ENCODE peak calls at places on chromosome 3, in four cellular contexts. W, Z, E and X are unnamed samples.

GRCh38 chr3:21292971-21293370 is 458.0 kb downstream of the ZNF385D start:
- DNase-seq in E (no peak), Z (no peak), W (no peak), X (no peak)

GRCh38 chr3:10149222-10149621 is 7.6 kb downstream of the VHL start:
- DNase-seq in W (no peak), Z (no peak), E (no peak), X (no peak)

GRCh38 chr3:154776549-154777230 is 303.4 kb upstream of the MME start:
- DNase-seq in W (no peak), Z (no peak), E (no peak), X (no peak)

GRCh38 chr3:38067508-38068233 is 28.7 kb downstream of the DLEC1 start:
- DNase-seq in W (no peak), E (no peak), Z (no peak), X (no peak)

GRCh38 chr3:115275897-115276296 is 128.8 kb upstream of the ZBTB20 start:
- DNase-seq in W (no peak), Z (no peak), E (no peak), X (peak)

GRCh38 chr3:16372362-16373269 is 107.6 kb downstream of the OXNAD1 start:
- DNase-seq in Z (no peak), W (peak), E (peak), X (no peak)

GRCh38 chr3:111303760-111304159 is 232.1 kb downstream of the NECTIN3 start:
- DNase-seq in E (no peak), W (peak), Z (no peak), X (peak)

GRCh38 chr3:80285370-80285769 is 517.6 kb upstream of the ROBO1 start:
- DNase-seq in E (no peak), W (peak), Z (no peak), X (no peak)

GRCh38 chr3:15164356-15164755 is 41.7 kb upstream of the CAPN7 start:
- DNase-seq in E (no peak), Z (no peak), W (no peak), X (peak)

GRCh38 chr3:172194702-172195392 is 155.5 kb downstream of the FNDC3B start:
- DNase-seq in Z (no peak), E (no peak), W (peak), X (no peak)

GRCh38 chr3:25472153-25472552 is 44.1 kb downstream of the RARB start:
- DNase-seq in Z (no peak), W (no peak), E (peak), X (no peak)

GRCh38 chr3:22495826-22496225 is 707.3 kb upstream of the UBE2E2 start:
- DNase-seq in E (no peak), W (no peak), Z (no peak), X (no peak)

GRCh38 chr3:5774337-5774736 is 586.8 kb downstream of the EDEM1 start:
- DNase-seq in E (no peak), W (no peak), Z (no peak), X (no peak)

GRCh38 chr3:69339766-69340165 is 46.1 kb downstream of the FRMD4B start:
- DNase-seq in W (no peak), Z (no peak), E (no peak), X (no peak)

GRCh38 chr3:42351221-42351620 is 59.2 kb downstream of the LYZL4 start:
- DNase-seq in E (no peak), Z (no peak), W (peak), X (peak)

GRCh38 chr3:27545061-27545460 is 60.9 kb upstream of the SLC4A7 start:
- DNase-seq in E (no peak), W (peak), Z (no peak), X (no peak)

GRCh38 chr3:71752911-71753715 is 542 bp upstream of the GPR27 start:
- DNase-seq in E (no peak), Z (no peak), W (no peak), X (no peak)
- H3K4me3 ChIP-seq in E (no peak), Z (peak), W (no peak), X (no peak)

GRCh38 chr3:48765376-48765775 is 48.4 kb upstream of the IP6K2 start:
- DNase-seq in Z (no peak), W (peak), E (peak), X (no peak)
- TF ChIP-seq CTCF in Z (no peak), W (no peak), E (no peak), X (peak)

DNA sequence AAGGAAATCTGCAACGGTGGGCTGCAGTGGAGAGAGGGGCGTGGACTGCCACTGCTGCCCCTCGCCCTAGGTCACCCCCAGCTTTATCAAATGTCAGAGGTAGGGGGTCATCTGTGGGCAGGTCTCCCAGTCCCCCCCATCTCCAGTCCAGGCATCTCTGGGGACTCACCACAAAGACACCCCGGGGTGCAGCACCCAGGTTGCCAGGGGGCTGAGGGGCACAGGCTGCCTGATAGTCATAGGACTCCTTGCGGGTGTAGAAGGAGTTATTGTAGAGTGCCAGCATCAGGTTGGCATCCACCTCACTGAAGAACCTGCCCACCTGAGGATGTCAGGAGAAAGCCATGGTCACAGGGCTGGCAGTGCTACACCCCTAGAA is 6.5 kb upstream of the TMEM115 start:
- DNase-seq in W (no peak), Z (no peak), E (no peak), X (no peak)
- H3K4me3 ChIP-seq in W (no peak), Z (peak), E (no peak), X (no peak)

DNA sequence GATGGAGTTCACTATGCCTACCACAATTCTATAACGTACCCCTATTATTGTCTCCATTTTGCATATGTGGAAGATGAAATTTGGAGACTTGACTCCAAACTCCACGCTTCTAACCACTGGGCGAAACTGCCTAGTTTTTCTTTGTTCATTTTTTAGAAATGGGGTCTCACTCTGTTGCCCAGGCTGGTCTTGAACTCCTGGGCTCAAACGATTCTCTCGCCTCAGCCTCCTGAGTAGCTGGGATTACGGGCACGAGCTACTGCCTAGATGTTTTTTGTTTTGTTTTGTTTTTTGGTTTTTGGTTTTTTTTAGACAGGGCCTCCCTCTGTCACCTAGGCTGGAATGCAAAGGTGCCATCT is 584 bp upstream of the RPL32 start:
- DNase-seq in E (no peak), Z (no peak), W (no peak), X (no peak)
- TF ChIP-seq CTCF in E (no peak), Z (peak), W (no peak), X (no peak)

GRCh38 chr3:128482857-128483656 is 9.9 kb downstream of the GATA2 start:
- DNase-seq in W (peak), Z (no peak), E (no peak), X (peak)

GRCh38 chr3:128482175-128482856 is 10.7 kb downstream of the GATA2 start:
- DNase-seq in E (no peak), Z (no peak), W (peak), X (no peak)

GRCh38 chr3:128480278-128480677 is 12.7 kb downstream of the GATA2 start:
- DNase-seq in E (no peak), Z (no peak), W (no peak), X (no peak)

GRCh38 chr3:128480717-128481437 is 12.1 kb downstream of the GATA2 start:
- DNase-seq in Z (no peak), W (no peak), E (no peak), X (no peak)

DNA sequence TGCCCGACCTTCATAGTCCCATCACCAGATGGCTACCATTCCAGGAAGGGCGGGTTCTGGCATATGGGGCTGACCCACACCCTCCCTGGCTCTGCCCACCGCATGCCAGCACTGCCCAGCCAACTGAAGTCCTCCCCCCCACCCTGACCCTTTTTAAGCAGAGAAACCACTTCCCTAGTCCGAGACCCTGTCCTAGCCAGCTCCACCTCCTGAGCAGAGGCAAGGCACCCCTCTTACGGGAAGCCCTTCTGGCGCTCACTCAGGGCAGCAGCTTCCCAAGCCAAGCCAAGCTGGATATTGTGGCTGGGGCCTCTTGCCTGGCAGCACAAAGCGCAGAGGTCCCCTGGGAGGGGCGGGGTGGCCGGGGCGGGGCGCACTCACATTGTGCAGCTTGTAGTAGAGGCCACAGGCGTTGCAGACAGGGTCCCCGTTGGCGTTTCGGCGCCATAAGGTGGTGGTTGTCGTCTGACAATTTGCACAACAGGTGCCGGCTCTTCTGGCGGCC is 11.5 kb downstream of the GATA2 start:
- DNase-seq in Z (no peak), W (no peak), E (no peak), X (no peak)
- H3K4me3 ChIP-seq in Z (no peak), W (no peak), E (no peak), X (no peak)

DNA sequence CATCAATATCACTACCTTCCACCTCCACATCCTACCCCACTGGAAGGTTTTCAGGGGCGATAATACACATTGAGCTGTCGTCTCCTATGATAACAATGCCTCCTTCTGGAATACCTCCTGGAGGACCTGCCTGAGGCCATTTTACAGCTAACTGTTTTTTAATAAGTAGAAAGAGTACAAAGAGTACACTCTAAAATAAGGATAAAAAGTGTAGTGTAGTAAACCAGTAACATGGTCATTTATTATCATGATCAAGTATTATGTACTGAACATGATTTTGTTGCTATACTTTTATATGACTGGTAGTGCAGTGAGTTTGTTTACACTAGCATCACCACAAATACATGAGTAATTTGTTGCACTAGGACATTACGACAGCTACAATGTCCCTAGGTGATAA is 46.6 kb upstream of the SSR3 start:
- DNase-seq in W (no peak), Z (no peak), E (no peak), X (no peak)
- TF ChIP-seq CTCF in W (no peak), Z (no peak), E (no peak), X (no peak)

DNA sequence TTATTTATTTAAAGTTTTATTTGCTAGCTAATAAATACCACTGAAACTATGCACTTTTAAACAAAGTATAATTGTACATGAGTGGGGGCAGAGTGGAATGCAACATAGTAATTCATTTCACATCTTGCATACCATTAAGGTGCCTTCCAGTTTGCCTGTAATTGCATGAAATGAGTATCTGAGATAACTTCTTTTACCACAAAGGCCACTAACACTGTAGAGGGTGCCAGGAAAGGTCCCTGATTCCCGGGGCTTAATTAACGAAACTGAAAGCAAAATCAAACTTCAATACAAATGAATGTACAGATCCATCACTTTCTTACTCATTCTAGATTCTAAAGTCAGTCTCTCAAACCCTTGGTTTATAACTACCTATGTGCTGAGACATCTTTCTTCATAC is 2.1 kb downstream of the CD47 start:
- DNase-seq in W (peak), Z (no peak), E (peak), X (no peak)
- H3K4me3 ChIP-seq in W (peak), Z (peak), E (peak), X (peak)